ENCODE peak calls at places on chromosomes 13 and 19, in ten cellular contexts. H is body of pancreas, L is H1, J is suprapubic skin, V is gastrocnemius medialis, K is esophagus squamous epithelium, S is transverse colon, N is tibial nerve, F is K562, G is IMR-90. E is an unnamed sample.
A peak's percentile ranks its signal among the peaks of the same experiment; 100 is the strongest.

GRCh38 chr13:44842158-44842557 is 147.1 kb downstream of the NUFIP1 start:
- DNase-seq in K (no peak), H (no peak), F (no peak), V (no peak), L (no peak), G (peak; percentile 81), S (no peak), J (no peak), N (no peak), E (no peak)

GRCh38 chr13:113879017-113879416 is 15.1 kb upstream of the GAS6 start:
- DNase-seq in J (no peak), N (no peak), V (no peak), H (no peak), S (no peak), L (no peak), K (no peak), G (no peak), F (no peak), E (peak; percentile 61)

GRCh38 chr19:4904481-4904880 is 1.8 kb upstream of the ARRDC5 start:
- DNase-seq in J (no peak), F (no peak), L (no peak), G (no peak), N (no peak), V (no peak), H (no peak), K (no peak), S (peak; percentile 33), E (no peak)

GRCh38 chr19:6674868-6675305 is 4.9 kb upstream of the TNFSF14 start:
- DNase-seq in K (no peak), V (peak; percentile 35), F (peak; percentile 90), G (peak; percentile 21), N (no peak), H (peak; percentile 37), J (no peak), S (peak; percentile 67), L (peak; percentile 39), E (peak; percentile 91)

GRCh38 chr19:14550201-14550754 is 20.9 kb downstream of the TECR start:
- DNase-seq in L (no peak), J (no peak), N (no peak), G (no peak), V (no peak), K (no peak), S (peak; percentile 85), F (peak; percentile 86), H (peak; percentile 53), E (no peak)

GRCh38 chr13:37869756-37870488 is at the start of gene TRPC4:
- DNase-seq in N (no peak), S (peak; percentile 20), L (no peak), H (peak; percentile 58), F (peak; percentile 54), K (no peak), G (peak; percentile 59), V (no peak), J (no peak), E (no peak)

GRCh38 chr19:11165486-11166030 is 10.0 kb upstream of the SPC24 start:
- DNase-seq in S (no peak), J (no peak), G (no peak), K (no peak), H (no peak), F (no peak), L (no peak), V (no peak), N (no peak), E (no peak)

GRCh38 chr13:28314879-28315278 is 176.5 kb downstream of the PAN3 start:
- DNase-seq in N (no peak), L (no peak), K (no peak), F (no peak), H (no peak), S (no peak), G (no peak), J (no peak), V (no peak), E (no peak)

GRCh38 chr13:31653730-31654129 is 85.6 kb upstream of the RXFP2 start:
- DNase-seq in F (no peak), K (no peak), L (no peak), N (no peak), V (no peak), S (no peak), J (no peak), H (no peak), G (no peak), E (no peak)

GRCh38 chr13:102960959-102961358 is 105.3 kb downstream of the SLC10A2 start:
- DNase-seq in V (no peak), S (no peak), H (no peak), N (no peak), G (no peak), K (no peak), F (no peak), L (no peak), J (no peak), E (no peak)

GRCh38 chr19:16088351-16088984 is 12.2 kb downstream of the TPM4 start:
- DNase-seq in K (no peak), G (no peak), S (no peak), V (no peak), N (no peak), H (peak; percentile 40), F (no peak), J (no peak), L (no peak), E (no peak)

GRCh38 chr19:1252818-1253513 is 4.6 kb downstream of the MIDN start:
- DNase-seq in N (peak; percentile 88), V (peak; percentile 89), S (peak; percentile 91), H (peak; percentile 88), F (peak; percentile 88), J (peak; percentile 96), L (no peak), K (peak; percentile 81), G (peak; percentile 97), E (peak; percentile 98)

DNA sequence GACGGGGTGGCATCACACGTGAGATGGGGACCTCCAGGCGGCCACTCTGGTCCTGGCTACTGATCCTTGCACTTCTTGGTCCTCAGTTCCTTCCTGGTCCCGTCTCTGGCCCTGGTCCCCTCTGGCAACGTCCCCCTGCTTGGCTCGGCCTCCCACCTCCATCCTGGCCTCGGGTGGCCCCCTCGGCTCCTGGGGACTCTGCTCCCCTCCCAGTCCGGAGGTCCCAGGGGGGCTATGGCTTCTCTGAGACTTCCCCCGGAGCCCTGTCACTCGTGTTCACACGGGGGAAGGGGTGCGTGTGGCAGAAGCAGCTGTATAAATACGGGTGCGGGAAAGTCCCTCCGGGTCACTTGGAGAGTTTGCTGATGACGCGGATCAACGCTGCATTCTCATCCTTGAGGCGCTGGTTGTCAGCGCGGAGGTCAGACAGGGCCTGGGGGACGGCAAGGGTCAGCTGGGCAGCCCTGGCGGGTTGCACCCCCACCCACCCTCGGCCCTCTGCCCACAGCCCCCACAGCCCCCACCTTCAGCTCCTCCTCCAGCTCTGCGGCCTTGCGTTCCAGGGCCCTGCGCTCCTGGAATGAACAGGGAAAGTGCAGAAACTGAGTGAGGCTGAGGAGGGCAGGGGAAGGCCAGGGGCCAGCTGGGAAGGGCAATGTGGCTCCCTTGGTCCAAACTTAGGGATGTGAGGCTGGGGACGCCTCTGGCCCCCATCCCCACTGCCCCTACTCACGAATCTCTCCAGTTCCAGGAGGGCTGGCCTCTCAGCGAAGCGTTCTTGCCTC is 15.6 kb downstream of the EPS8L1 start:
- DNase-seq in N (no peak), S (no peak), K (no peak), H (no peak), F (no peak), J (no peak), L (no peak), G (no peak), V (no peak), E (no peak)
- H3K4me3 ChIP-seq in N (no peak overlapping the region), S (no peak overlapping the region), K (no peak overlapping the region), H (no peak overlapping the region), F (no peak overlapping the region), J (no peak overlapping the region), L (no peak overlapping the region), G (no peak overlapping the region), V (no peak overlapping the region), E (no peak overlapping the region)

GRCh38 chr19:3626473-3627350 is at the start of gene CACTIN:
- DNase-seq in J (peak; percentile 99), L (peak; percentile 93), N (peak; percentile 97), V (peak; percentile 99), S (peak; percentile 99), F (peak; percentile 99), K (peak; percentile 90), H (peak; percentile 99), G (peak; percentile 97), E (peak; percentile 98)
- TF ChIP-seq POLR2A in J (peak; percentile 60), L (no peak), N (peak; percentile 60), V (peak; percentile 81), S (peak; percentile 79), F (peak; percentile 91), K (peak; percentile 63), H (peak; percentile 87), G (peak; percentile 93), E (no peak)

DNA sequence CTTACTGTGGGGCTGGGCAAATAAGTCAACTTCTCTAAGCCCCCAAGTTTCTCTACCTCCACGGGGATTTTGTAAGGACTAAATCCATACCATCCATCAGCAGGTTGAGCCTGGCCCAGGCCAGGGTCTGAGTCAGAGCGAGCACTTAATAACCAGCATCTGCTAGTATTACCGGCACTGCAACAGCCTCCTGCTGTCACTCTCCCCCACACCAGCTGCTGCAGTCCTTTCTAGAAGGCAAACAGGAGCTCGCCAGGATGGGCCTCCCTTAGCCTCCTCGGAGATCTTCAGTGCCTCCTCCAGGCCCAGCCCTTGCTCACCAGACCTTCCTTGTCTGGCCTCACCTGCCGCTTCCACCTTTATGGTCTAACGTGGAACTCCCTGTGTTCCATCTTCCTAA is 3.2 kb downstream of the NAPA start:
- DNase-seq in J (no peak), L (no peak), G (peak; percentile 61), S (no peak), K (no peak), F (no peak), H (peak; percentile 33), N (no peak), V (peak; percentile 84), E (no peak)
- H3K4me3 ChIP-seq in J (peak overlapping the region; percentile 96), L (no peak overlapping the region), G (no peak overlapping the region), S (peak overlapping the region; percentile 95), K (peak overlapping the region; percentile 94), F (no peak overlapping the region), H (no peak overlapping the region), N (peak overlapping the region; percentile 97), V (peak overlapping the region; percentile 22), E (no peak overlapping the region)

GRCh38 chr19:18173572-18174294 is at the start of gene IFI30:
- DNase-seq in H (peak; percentile 95), V (peak; percentile 59), J (no peak), G (no peak), N (peak; percentile 61), L (no peak), F (peak; percentile 85), S (peak; percentile 88), K (peak; percentile 55), E (peak; percentile 65)
- TF ChIP-seq POLR2A in H (peak; percentile 95), V (peak; percentile 59), J (peak; percentile 60), G (no peak), N (peak; percentile 43), L (no peak), F (peak; percentile 87), S (peak; percentile 85), K (peak; percentile 64), E (peak; percentile 12)

DNA sequence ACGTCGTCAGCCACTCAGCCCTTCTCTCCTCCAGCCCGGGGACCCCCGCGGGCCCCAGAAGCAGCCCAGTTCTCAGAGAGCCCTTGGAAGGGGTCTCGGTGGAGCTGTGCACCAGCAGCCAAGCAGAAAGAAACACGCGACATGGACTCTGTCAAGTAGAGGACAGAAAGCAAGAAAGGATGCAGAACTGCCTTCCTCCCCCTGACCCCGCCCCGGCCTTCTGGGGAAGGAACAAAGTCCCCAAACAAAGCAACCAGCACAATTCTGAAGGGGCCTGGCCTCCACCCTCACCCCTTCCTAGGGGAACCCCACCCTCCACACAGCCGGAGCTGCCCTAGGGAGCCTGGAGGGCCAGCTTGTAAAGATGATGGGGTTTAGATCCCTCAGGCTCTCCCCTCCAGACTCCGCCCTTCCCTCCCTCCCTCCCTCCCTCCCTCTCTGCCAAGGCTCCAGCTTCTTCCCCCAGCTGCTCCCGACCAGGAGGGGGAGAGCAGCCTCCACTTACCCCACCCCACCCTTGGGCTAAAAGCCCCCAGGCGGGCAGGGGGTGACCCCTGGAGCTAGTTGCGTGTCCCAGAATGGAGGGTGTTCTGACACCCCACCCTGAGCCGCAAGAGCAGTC is 7.8 kb downstream of the LYL1 start:
- DNase-seq in G (no peak), N (no peak), K (no peak), H (no peak), S (no peak), L (no peak), V (no peak), J (no peak), F (peak; percentile 65), E (no peak)
- H3K4me3 ChIP-seq in G (no peak overlapping the region), N (peak overlapping the region; percentile 40), K (peak overlapping the region; percentile 23), H (no peak overlapping the region), S (peak overlapping the region; percentile 13), L (peak overlapping the region; percentile 48), V (no peak overlapping the region), J (peak overlapping the region; percentile 53), F (no peak overlapping the region), E (no peak overlapping the region)